ENCODE peak calls at places on chromosomes 4 and X, in four cellular contexts. N, R, B and J are unnamed samples.

GRCh38 chr4:2402053-2402452 is 16.4 kb downstream of the ZFYVE28 start:
- DNase-seq in N (peak), R (peak), B (peak), J (peak)

GRCh38 chr4:20126906-20127305 is 124.8 kb upstream of the SLIT2 start:
- DNase-seq in N (no peak), R (no peak), B (no peak), J (no peak)

GRCh38 chrX:134626434-134626833 is 31.8 kb downstream of the PLAC1 start:
- DNase-seq in N (no peak), R (no peak), B (no peak), J (no peak)

GRCh38 chr4:140219567-140219966 is 65.6 kb upstream of the MAML3 start:
- DNase-seq in N (no peak), R (no peak), B (no peak), J (no peak)

GRCh38 chrX:108735680-108736508 is 469 bp downstream of the IRS4 start:
- DNase-seq in N (peak), R (no peak), B (no peak), J (peak)

GRCh38 chrX:129606918-129607317 is 47.8 kb downstream of the APLN start:
- DNase-seq in N (peak), R (peak), B (peak), J (peak)

GRCh38 chrX:139448996-139449395 is 81.5 kb upstream of the F9 start:
- DNase-seq in N (no peak), R (no peak), B (no peak), J (no peak)

GRCh38 chrX:30635630-30636029 is 17.6 kb upstream of the GK start:
- DNase-seq in N (no peak), R (no peak), B (peak), J (no peak)

GRCh38 chr4:136922066-136922465 is 610.2 kb downstream of the PCDH18 start:
- DNase-seq in N (no peak), R (no peak), B (no peak), J (no peak)

GRCh38 chrX:85111347-85111746 is 107.7 kb downstream of the APOOL start:
- DNase-seq in N (no peak), R (no peak), B (peak), J (no peak)

GRCh38 chr4:124936427-124936826 is 223.9 kb upstream of the ANKRD50 start:
- DNase-seq in N (no peak), R (no peak), B (no peak), J (no peak)

GRCh38 chr4:37999000-37999745 is 39.0 kb downstream of the PTTG2 start:
- DNase-seq in N (no peak), R (no peak), B (no peak), J (no peak)

GRCh38 chr4:100907465-100908454 is 389.9 kb upstream of the EMCN start:
- DNase-seq in N (peak), R (peak), B (no peak), J (no peak)

GRCh38 chr4:136088231-136088630 is 1444.1 kb downstream of the PCDH18 start:
- DNase-seq in N (no peak), R (no peak), B (no peak), J (no peak)

GRCh38 chrX:153776611-153777045 is 4.2 kb upstream of the SRPK3 start:
- DNase-seq in N (peak), R (no peak), B (peak), J (no peak)

GRCh38 chr4:141540643-141541042 is 95.7 kb upstream of the IL15 start:
- DNase-seq in N (peak), R (no peak), B (no peak), J (no peak)

GRCh38 chrX:52220936-52221335 is 36.2 kb downstream of the MAGED4 start:
- DNase-seq in N (no peak), R (no peak), B (no peak), J (no peak)

GRCh38 chrX:105650577-105650976 is 171.8 kb upstream of the NRK start:
- DNase-seq in N (no peak), R (no peak), B (no peak), J (no peak)

GRCh38 chr4:173560896-173561295 is 30.9 kb upstream of the HAND2 start:
- DNase-seq in N (no peak), R (no peak), B (no peak), J (no peak)

GRCh38 chr4:21765810-21766407 is 182.7 kb downstream of the KCNIP4 start:
- DNase-seq in N (peak), R (peak), B (peak), J (peak)

GRCh38 chrX:141733371-141733770 is 34.8 kb upstream of the SPANXD start:
- DNase-seq in N (no peak), R (no peak), B (no peak), J (no peak)

GRCh38 chr4:181860668-181861067 is 382.5 kb upstream of the TENM3 start:
- DNase-seq in N (no peak), R (no peak), B (no peak), J (no peak)

GRCh38 chr4:105280338-105280809 is 133.7 kb downstream of the TET2 start:
- DNase-seq in N (no peak), R (no peak), B (no peak), J (no peak)

GRCh38 chr4:27886075-27886474 is 1025.4 kb downstream of the STIM2 start:
- DNase-seq in N (no peak), R (no peak), B (no peak), J (no peak)

GRCh38 chrX:110204986-110205385 is 112.9 kb downstream of the AMMECR1 start:
- DNase-seq in N (no peak), R (no peak), B (no peak), J (no peak)

GRCh38 chr4:87103691-87104187 is 116.7 kb downstream of the KLHL8 start:
- DNase-seq in N (no peak), R (no peak), B (no peak), J (no peak)

GRCh38 chrX:137969191-137969590 is 403.3 kb downstream of the ZIC3 start:
- DNase-seq in N (no peak), R (no peak), B (no peak), J (no peak)
- TF ChIP-seq NR3C1 in N (no peak), R (no peak), B (no peak), J (no peak)

GRCh38 chr4:15677507-15677988 is 4.1 kb upstream of the FAM200B start:
- DNase-seq in N (peak), R (peak), B (no peak), J (no peak)
- TF ChIP-seq NR3C1 in N (no peak), R (no peak), B (no peak), J (no peak)

GRCh38 chrX:123994730-123995129 is 33.2 kb downstream of the STAG2 start:
- DNase-seq in N (no peak), R (no peak), B (no peak), J (no peak)
- TF ChIP-seq NR3C1 in N (no peak), R (no peak), B (no peak), J (no peak)

DNA sequence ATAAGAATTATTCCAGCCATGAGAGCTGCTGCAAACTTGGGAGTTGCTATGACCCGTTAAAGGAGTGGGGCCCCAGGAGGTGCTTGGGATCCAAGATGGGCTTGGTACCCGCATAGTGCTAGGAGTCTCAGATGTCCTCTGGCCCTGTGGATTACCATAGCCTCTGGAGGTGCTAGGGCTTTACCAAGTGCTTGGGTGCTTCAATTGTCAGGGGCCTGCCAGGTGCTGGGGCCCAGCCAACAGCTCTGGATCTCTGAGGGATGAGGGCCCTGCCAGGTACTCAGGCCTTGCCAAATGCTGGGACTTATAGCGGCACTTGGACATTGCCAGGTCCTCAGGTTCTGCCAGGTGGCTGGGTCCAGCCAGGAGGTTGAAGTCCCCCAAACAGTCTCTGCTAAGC is 32.0 kb upstream of the USP51 start:
- DNase-seq in N (no peak), R (no peak), B (no peak), J (no peak)
- TF ChIP-seq NR3C1 in N (no peak), R (no peak), B (no peak), J (no peak)

DNA sequence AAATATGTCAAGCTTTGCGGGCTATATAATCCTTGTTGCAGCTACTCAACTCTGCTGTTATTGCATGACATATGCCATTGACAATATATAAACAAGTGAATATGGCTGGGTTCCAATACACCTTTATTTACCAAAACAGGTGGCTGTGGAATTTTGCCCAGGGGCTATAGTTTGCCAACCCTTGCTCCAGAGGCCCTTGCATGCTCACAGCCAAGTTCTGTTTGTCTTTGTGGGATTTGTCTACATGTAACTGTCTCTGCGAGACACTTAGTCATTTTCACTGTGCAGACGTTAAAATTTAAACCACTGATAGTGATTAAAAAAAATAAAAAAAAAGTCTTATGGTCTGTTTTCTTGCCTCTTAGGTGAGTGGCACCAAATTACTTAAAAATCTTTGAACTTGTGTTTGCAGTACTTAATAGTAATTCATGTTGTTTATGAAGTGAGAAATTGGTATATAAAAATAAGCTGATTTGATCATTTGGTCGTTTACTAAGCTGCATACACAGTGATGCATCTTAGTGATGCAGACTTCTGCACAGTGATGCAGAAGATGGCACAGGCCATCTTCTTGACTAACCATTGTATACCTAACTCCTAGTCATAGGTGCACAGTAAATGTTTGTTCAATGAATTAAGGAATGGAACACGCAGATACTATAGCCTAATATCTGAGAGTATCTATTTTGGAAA is 170.9 kb downstream of the FRMPD4 start:
- DNase-seq in N (peak), R (no peak), B (no peak), J (no peak)
- TF ChIP-seq NR3C1 in N (no peak), R (no peak), B (no peak), J (no peak)

DNA sequence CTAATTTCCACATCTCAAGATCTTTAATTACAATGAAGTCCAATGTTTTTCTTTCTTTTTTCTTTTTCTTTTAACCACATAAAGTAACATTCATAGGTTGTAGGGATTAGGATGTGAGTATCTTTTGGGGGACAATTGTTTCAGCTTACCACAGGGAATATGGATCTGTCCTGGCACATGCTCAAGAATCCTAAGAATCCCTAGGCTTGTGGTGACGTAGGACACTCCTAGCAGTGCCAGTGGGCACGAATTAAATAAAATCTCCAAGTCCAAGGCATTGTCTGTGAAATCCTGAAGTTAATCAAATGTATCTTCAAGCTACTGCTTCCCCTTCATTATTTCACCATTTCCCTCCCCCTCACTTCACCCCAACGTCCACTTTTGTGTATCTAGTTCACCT is 2.6 kb upstream of the LAS1L start:
- DNase-seq in N (no peak), R (no peak), B (no peak), J (no peak)
- TF ChIP-seq NR3C1 in N (no peak), R (no peak), B (no peak), J (no peak)

GRCh38 chr4:28886934-28887333 is 1833.2 kb upstream of the PCDH7 start:
- DNase-seq in N (no peak), R (no peak), B (no peak), J (no peak)
- TF ChIP-seq NR3C1 in N (no peak), R (no peak), B (no peak), J (no peak)

DNA sequence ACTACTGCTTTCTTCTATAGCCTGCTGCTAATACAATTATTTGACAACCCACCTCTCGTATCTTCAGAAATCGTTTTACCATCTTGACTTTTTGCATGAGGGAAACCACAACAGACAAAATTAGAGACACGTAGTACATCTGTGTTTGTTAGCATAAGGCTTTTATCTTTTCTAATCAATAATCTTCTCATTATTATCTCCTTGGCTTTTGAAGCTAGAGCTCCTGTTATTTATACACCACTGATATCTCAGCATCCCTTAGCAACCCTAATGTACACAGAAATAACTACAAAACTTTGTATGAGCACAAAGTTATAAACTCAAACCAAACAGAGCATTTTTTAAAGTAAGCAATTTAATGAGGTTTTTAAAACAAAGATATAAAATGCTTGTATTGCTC is 39.7 kb downstream of the CORIN start:
- DNase-seq in N (no peak), R (no peak), B (no peak), J (no peak)
- TF ChIP-seq NR3C1 in N (no peak), R (no peak), B (no peak), J (no peak)

GRCh38 chr4:147312376-147313046 is 168.4 kb upstream of the EDNRA start:
- DNase-seq in N (no peak), R (no peak), B (no peak), J (no peak)
- TF ChIP-seq NR3C1 in N (no peak), R (no peak), B (no peak), J (no peak)